ENCODE peak calls at places on chromosomes 16 and 17, in nine cellular contexts. E, I, T, L, H, K, O, U and X are unnamed samples. For H3K36me3 and H3K4me1, the result is how much of the 10 kb centered on the place peaks cover.

GRCh38 chr16:68335175-68335574 is 24.4 kb downstream of the PRMT7 start:
- DNase-seq in E (no peak), I (no peak), T (no peak), L (no peak), H (peak), K (peak), O (no peak), U (no peak), X (no peak)

GRCh38 chr16:81544691-81545365 is 100.2 kb downstream of the CMIP start:
- DNase-seq in E (peak), I (no peak), T (no peak), L (no peak), H (no peak), K (no peak), O (no peak), U (no peak), X (no peak)

GRCh38 chr17:62778990-62779681 is 29.0 kb downstream of the MARCHF10 start:
- DNase-seq in E (peak), I (no peak), T (peak), L (no peak), H (peak), K (peak), O (no peak), U (no peak), X (peak)

GRCh38 chr16:65336169-65336568 is 214.3 kb upstream of the CDH11 start:
- DNase-seq in E (peak), I (no peak), T (no peak), L (no peak), H (peak), K (peak), O (no peak), U (no peak), X (no peak)

GRCh38 chr16:68146583-68146982 is 61.4 kb downstream of the NFATC3 start:
- DNase-seq in E (peak), I (peak), T (no peak), L (no peak), H (peak), K (peak), O (no peak), U (no peak), X (no peak)

GRCh38 chr16:2458887-2459646 is 842 bp upstream of the TEDC2 start:
- DNase-seq in E (no peak), I (peak), T (no peak), L (no peak), H (no peak), K (no peak), O (peak), U (no peak), X (no peak)

GRCh38 chr16:813916-814412 is 13.4 kb upstream of the GNG13 start:
- DNase-seq in E (no peak), I (no peak), T (no peak), L (no peak), H (no peak), K (no peak), O (no peak), U (no peak), X (no peak)

GRCh38 chr16:82657786-82658185 is 31.0 kb downstream of the CDH13 start:
- DNase-seq in E (no peak), I (no peak), T (no peak), L (no peak), H (no peak), K (no peak), O (no peak), U (no peak), X (no peak)

GRCh38 chr16:4067262-4068001 is 48.8 kb downstream of the ADCY9 start:
- DNase-seq in E (no peak), I (no peak), T (no peak), L (no peak), H (peak), K (no peak), O (no peak), U (no peak), X (no peak)

GRCh38 chr17:81153340-81153803 is 11.9 kb upstream of the PVALEF start:
- DNase-seq in E (peak), I (no peak), T (no peak), L (no peak), H (peak), K (peak), O (no peak), U (no peak), X (no peak)

GRCh38 chr17:10683853-10684252 is 13.5 kb downstream of the SCO1 start:
- DNase-seq in E (peak), I (peak), T (no peak), L (no peak), H (peak), K (peak), O (no peak), U (peak), X (no peak)

GRCh38 chr16:31329671-31330552 is 25.1 kb upstream of the ITGAX start:
- DNase-seq in E (no peak), I (peak), T (no peak), L (no peak), H (no peak), K (no peak), O (no peak), U (no peak), X (no peak)

GRCh38 chr16:50842589-50842988 is 100.7 kb downstream of the CYLD start:
- DNase-seq in E (no peak), I (no peak), T (no peak), L (no peak), H (no peak), K (peak), O (no peak), U (no peak), X (no peak)

GRCh38 chr17:78745407-78746088 is 36.5 kb downstream of the CYTH1 start:
- DNase-seq in E (peak), I (peak), T (no peak), L (no peak), H (peak), K (no peak), O (no peak), U (peak), X (no peak)

GRCh38 chr16:67551091-67551490 is 11.2 kb upstream of the CTCF start:
- DNase-seq in E (no peak), I (no peak), T (no peak), L (no peak), H (no peak), K (no peak), O (peak), U (no peak), X (no peak)

GRCh38 chr17:68455756-68456528 is 1.4 kb downstream of the WIPI1 start:
- DNase-seq in E (peak), I (no peak), T (no peak), L (no peak), H (peak), K (peak), O (no peak), U (no peak), X (no peak)

GRCh38 chr17:49691677-49692191 is 13.8 kb upstream of the SPOP start:
- DNase-seq in E (no peak), I (peak), T (no peak), L (no peak), H (peak), K (no peak), O (no peak), U (no peak), X (no peak)

GRCh38 chr17:19724501-19725420 is 8.4 kb upstream of the SLC47A2 start:
- DNase-seq in E (peak), I (no peak), T (peak), L (peak), H (peak), K (no peak), O (peak), U (peak), X (peak)

GRCh38 chr17:42472709-42473521 is 14.2 kb downstream of the ATP6V0A1 start:
- DNase-seq in E (peak), I (no peak), T (peak), L (no peak), H (peak), K (peak), O (no peak), U (no peak), X (no peak)

GRCh38 chr17:82909322-82909904 is 69.6 kb upstream of the ZNF750 start:
- DNase-seq in E (no peak), I (no peak), T (no peak), L (no peak), H (no peak), K (no peak), O (no peak), U (peak), X (no peak)

GRCh38 chr16:87343753-87344050 is 26.5 kb upstream of the C16orf95 start:
- DNase-seq in E (no peak), I (no peak), T (no peak), L (no peak), H (no peak), K (no peak), O (no peak), U (no peak), X (no peak)
- H3K36me3 ChIP-seq in E (under half), I (under half), T (under half), L (half or more), H (under half), K (under half), O (under half), U (under half), X (under half)

GRCh38 chr16:85628651-85629050 is 15.5 kb downstream of the GSE1 start:
- DNase-seq in E (no peak), I (no peak), T (no peak), L (no peak), H (no peak), K (no peak), O (no peak), U (peak), X (no peak)
- H3K27ac ChIP-seq in E (peak), I (no peak), T (peak), L (peak), H (no peak), K (no peak), O (no peak), U (no peak), X (no peak)

GRCh38 chr17:31566247-31566991 is 174.9 kb downstream of the RAB11FIP4 start:
- DNase-seq in E (no peak), I (no peak), T (no peak), L (no peak), H (no peak), K (no peak), O (no peak), U (no peak), X (no peak)
- H3K4me1 ChIP-seq in E (under half), I (under half), T (under half), L (half or more), H (half or more), K (half or more), O (under half), U (under half), X (under half)

DNA sequence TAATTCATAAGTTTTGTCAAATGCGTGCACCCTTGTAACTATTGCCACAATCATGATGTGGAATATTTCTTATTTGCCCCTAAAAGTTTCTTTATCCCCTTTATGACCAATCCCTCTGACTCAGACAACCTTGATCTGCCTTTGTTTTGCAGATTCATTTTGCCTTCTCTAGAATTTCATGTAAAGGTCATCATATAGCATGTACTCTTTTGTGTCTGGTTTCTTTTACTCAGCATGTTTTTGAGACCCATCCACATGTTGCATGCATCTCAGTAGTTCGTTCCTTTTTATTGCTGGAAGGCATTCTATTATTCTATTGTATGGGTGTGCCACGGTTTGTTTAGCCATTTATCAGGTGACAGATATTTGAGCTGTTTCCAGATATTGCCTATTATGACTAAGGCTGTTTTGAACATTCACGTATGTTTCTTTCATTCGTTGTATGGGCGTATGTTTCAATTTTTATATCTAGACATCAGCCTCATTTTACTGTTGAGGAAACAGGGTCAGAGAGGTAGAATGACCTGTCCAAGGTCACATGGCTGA is 192.4 kb downstream of the RAB11FIP4 start:
- DNase-seq in E (no peak), I (no peak), T (no peak), L (no peak), H (no peak), K (no peak), O (no peak), U (no peak), X (no peak)
- H3K36me3 ChIP-seq in E (under half), I (under half), T (under half), L (under half), H (under half), K (under half), O (under half), U (under half), X (under half)